ENCODE peak calls at places on chromosomes 13 and 19, in four cellular contexts. V, I, D and Y are unnamed samples.

GRCh38 chr19:5003781-5004180 is 34.9 kb downstream of the KDM4B start:
- DNase-seq in V (no peak), I (no peak), D (no peak), Y (no peak)

GRCh38 chr19:49058592-49058991 is 1.0 kb upstream of the CGB7 start:
- DNase-seq in V (no peak), I (no peak), D (peak; percentile 61), Y (no peak)

GRCh38 chr13:27970382-27971235 is 1.5 kb upstream of the CDX2 start:
- DNase-seq in V (no peak), I (no peak), D (no peak), Y (no peak)

GRCh38 chr13:26442541-26442940 is 114.9 kb upstream of the WASF3 start:
- DNase-seq in V (no peak), I (no peak), D (no peak), Y (no peak)

GRCh38 chr13:111517641-111518010 is 197.2 kb downstream of the TEX29 start:
- DNase-seq in V (no peak), I (no peak), D (no peak), Y (no peak)

GRCh38 chr13:93217701-93218100 is 8.9 kb upstream of the GPC6 start:
- DNase-seq in V (no peak), I (no peak), D (peak; percentile 18), Y (no peak)

GRCh38 chr19:28878862-28879566 is 333.9 kb downstream of the UQCRFS1 start:
- DNase-seq in V (peak; percentile 82), I (no peak), D (peak; percentile 67), Y (no peak)

GRCh38 chr13:102839462-102839861 is 6.4 kb upstream of the ERCC5 start:
- DNase-seq in V (no peak), I (no peak), D (no peak), Y (no peak)

GRCh38 chr13:48304132-48304876 is 753 bp downstream of the RB1 start:
- DNase-seq in V (peak; percentile 72), I (no peak), D (peak; percentile 11), Y (peak; percentile 81)

GRCh38 chr13:41833851-41834250 is 127.1 kb downstream of the VWA8 start:
- DNase-seq in V (no peak), I (no peak), D (no peak), Y (no peak)

GRCh38 chr13:45314822-45315221 is 26.2 kb downstream of the TPT1 start:
- DNase-seq in V (no peak), I (no peak), D (no peak), Y (no peak)

GRCh38 chr13:81116461-81117282 is 775.7 kb upstream of the SPRY2 start:
- DNase-seq in V (no peak), I (no peak), D (no peak), Y (no peak)

GRCh38 chr13:24148414-24149305 is 11.9 kb upstream of the SPATA13 start:
- DNase-seq in V (no peak), I (no peak), D (no peak), Y (no peak)

GRCh38 chr13:106373304-106373988 is 162.0 kb downstream of the EFNB2 start:
- DNase-seq in V (no peak), I (no peak), D (no peak), Y (no peak)

GRCh38 chr13:42878721-42879120 is 97.3 kb downstream of the FAM216B start:
- DNase-seq in V (no peak), I (no peak), D (no peak), Y (no peak)

GRCh38 chr13:39506559-39507390 is 96.2 kb downstream of the LHFPL6 start:
- DNase-seq in V (no peak), I (no peak), D (no peak), Y (no peak)

GRCh38 chr19:5299137-5299536 is 41.5 kb downstream of the PTPRS start:
- DNase-seq in V (no peak), I (no peak), D (no peak), Y (no peak)

GRCh38 chr19:5585461-5586299 is 17.9 kb upstream of the TINCR start:
- DNase-seq in V (no peak), I (no peak), D (peak; percentile 83), Y (no peak)

GRCh38 chr13:39364797-39365468 is 238.1 kb downstream of the LHFPL6 start:
- DNase-seq in V (no peak), I (no peak), D (no peak), Y (no peak)

GRCh38 chr19:6587093-6587820 is 3.7 kb downstream of the CD70 start:
- DNase-seq in V (no peak), I (no peak), D (no peak), Y (no peak)

GRCh38 chr19:58399903-58400637 is 4.6 kb downstream of the RNF225 start:
- DNase-seq in V (peak; percentile 59), I (no peak), D (no peak), Y (no peak)

GRCh38 chr19:23259961-23260360 is 9.8 kb upstream of the ZNF724 start:
- DNase-seq in V (no peak), I (no peak), D (no peak), Y (no peak)

GRCh38 chr13:26601669-26602068 is 44.2 kb downstream of the WASF3 start:
- DNase-seq in V (no peak), I (no peak), D (no peak), Y (no peak)

GRCh38 chr13:91101436-91101835 is 246.1 kb upstream of the MIR17HG start:
- DNase-seq in V (no peak), I (no peak), D (no peak), Y (no peak)

GRCh38 chr13:33227927-33228644 is 57.5 kb downstream of the STARD13 start:
- DNase-seq in V (no peak), I (no peak), D (no peak), Y (no peak)

GRCh38 chr19:31478241-31478640 is 129.0 kb upstream of the TSHZ3 start:
- DNase-seq in V (no peak), I (peak; percentile 64), D (no peak), Y (no peak)

GRCh38 chr13:39106216-39106995 is 68.2 kb downstream of the NHLRC3 start:
- DNase-seq in V (no peak), I (no peak), D (no peak), Y (no peak)

GRCh38 chr13:42064966-42065365 is 16.5 kb downstream of the DGKH start:
- DNase-seq in V (no peak), I (no peak), D (no peak), Y (no peak)

GRCh38 chr19:45670670-45671453 is 2.8 kb downstream of the GIPR start:
- DNase-seq in V (no peak), I (no peak), D (peak; percentile 100), Y (peak; percentile 85)

GRCh38 chr13:112247471-112248405 is 128.4 kb upstream of the SPACA7 start:
- DNase-seq in V (no peak), I (peak; percentile 77), D (no peak), Y (peak; percentile 51)

GRCh38 chr13:98512774-98513327 is 64.1 kb downstream of the STK24 start:
- DNase-seq in V (no peak), I (no peak), D (no peak), Y (no peak)

GRCh38 chr19:5697890-5698634 is 8.0 kb downstream of the RPL36 start:
- DNase-seq in V (no peak), I (no peak), D (no peak), Y (no peak)

GRCh38 chr19:1189419-1189818 is 15.4 kb upstream of the SBNO2 start:
- DNase-seq in V (no peak), I (no peak), D (peak; percentile 53), Y (no peak)

GRCh38 chr19:16315825-16316505 is 8.7 kb upstream of the KLF2 start:
- DNase-seq in V (peak; percentile 90), I (no peak), D (peak; percentile 79), Y (no peak)
- TF ChIP-seq POLR2AphosphoS5 in V (peak; percentile 74), I (peak; percentile 74), D (peak; percentile 70), Y (peak; percentile 73)

GRCh38 chr19:18644144-18645034 is 7.6 kb downstream of the KLHL26 start:
- DNase-seq in V (no peak), I (no peak), D (no peak), Y (no peak)
- TF ChIP-seq CTCF in V (no peak), I (no peak), D (peak; percentile 49), Y (no peak)

GRCh38 chr19:41230067-41230857 is 11.2 kb downstream of the AXL start:
- DNase-seq in V (no peak), I (no peak), D (no peak), Y (no peak)
- TF ChIP-seq POLR2AphosphoS5 in V (no peak), I (no peak), D (no peak), Y (no peak)

DNA sequence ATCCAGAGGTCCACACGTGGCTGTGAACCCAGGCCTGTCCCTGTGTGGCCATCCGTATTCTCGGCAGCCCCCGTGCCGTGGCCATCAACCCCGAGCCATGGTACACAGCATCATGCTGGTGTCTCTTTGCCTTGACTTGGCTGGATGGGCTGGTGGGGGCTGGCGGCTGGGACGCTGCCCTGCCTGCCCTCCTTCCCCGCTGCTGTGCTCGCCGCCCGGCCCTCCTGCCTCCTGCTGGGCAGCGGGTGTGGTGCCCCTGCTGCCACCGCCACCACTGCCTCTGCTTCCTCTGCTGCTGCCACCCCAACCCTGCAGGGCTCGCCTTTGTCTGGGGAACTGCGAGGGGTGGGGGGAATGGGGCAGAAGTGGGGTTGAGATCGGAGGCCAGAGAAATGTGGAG is 19.7 kb upstream of the EHD2 start:
- DNase-seq in V (no peak), I (no peak), D (no peak), Y (no peak)
- TF ChIP-seq CTCF in V (no peak), I (no peak), D (peak; percentile 8), Y (no peak)

GRCh38 chr13:113491418-113491883 is 940 bp upstream of the DCUN1D2 start:
- DNase-seq in V (no peak), I (no peak), D (peak; percentile 27), Y (peak; percentile 89)

GRCh38 chr13:113489171-113489548 is 1.4 kb downstream of the DCUN1D2 start:
- DNase-seq in V (no peak), I (peak; percentile 31), D (no peak), Y (peak; percentile 73)

GRCh38 chr13:113488283-113488682 is 2.2 kb downstream of the DCUN1D2 start:
- DNase-seq in V (no peak), I (peak; percentile 29), D (no peak), Y (no peak)

GRCh38 chr13:113490496-113491417 is at the start of gene DCUN1D2:
- DNase-seq in V (peak; percentile 97), I (peak; percentile 97), D (peak; percentile 89), Y (peak; percentile 98)

DNA sequence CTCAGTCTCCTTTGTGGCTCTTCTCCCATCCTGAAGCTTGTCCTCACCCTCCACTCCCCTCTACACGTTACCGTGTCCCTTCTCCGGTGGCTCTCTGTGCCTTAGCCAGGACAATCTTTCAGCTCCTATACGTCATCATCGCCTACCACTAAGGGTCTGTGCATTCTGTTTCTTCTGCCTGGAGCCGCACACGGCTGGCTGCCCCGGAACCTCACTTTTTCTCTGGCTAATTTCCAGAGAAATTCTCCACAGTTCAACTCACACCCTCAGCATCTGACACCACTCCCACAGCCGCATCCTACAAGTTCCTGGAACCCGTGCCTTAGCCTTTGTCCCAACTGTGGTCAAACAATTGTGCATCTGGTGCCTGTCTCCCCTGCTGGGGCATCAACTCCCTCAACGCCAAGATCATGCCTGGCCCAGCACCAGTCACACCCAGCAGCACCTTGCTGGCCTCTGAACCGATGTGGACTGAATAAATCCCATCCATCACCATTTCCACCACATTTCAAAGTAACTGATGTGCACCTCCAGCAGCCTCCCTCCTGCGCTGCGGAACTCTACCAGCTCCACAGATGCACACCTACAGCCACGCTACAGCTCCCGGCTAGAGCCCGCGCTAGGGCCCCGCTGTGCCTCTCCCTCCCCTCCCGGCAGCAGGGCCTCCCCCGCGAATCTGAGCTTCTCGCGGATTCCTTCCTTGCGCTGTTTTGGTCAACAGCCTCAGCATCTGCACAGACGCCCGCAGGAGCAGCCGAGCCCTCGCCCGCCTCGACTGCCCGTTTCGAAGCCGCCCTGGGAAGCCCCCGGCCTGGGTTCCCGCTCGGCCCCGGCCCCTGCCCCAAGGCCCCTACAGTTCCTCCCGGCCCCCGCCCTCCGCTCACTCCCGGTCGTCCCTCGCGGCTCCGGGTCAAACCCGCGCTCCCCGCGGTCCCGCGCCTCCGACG is 689 bp downstream of the DCUN1D2 start:
- DNase-seq in V (peak; percentile 74), I (peak; percentile 88), D (peak; percentile 39), Y (no peak)
- TF ChIP-seq POLR2AphosphoS5 in V (no peak), I (no peak), D (no peak), Y (no peak)